ENCODE peak calls at places on chromosomes 2 and 18, in nine cellular contexts. R, V, T, S, M, D, N, W and U are unnamed samples.

GRCh38 chr2:239540174-239540573 is 139.4 kb upstream of the HDAC4 start:
- DNase-seq in T (no peak), R (peak), W (no peak), V (no peak), M (no peak), D (no peak), N (no peak), S (no peak), U (no peak)

GRCh38 chr18:76756491-76757288 is 65.7 kb upstream of the ZNF236 start:
- DNase-seq in W (peak), N (peak), V (no peak), D (no peak), R (no peak), T (peak), M (peak), S (no peak), U (no peak)

GRCh38 chr2:189412330-189412953 is 28.8 kb upstream of the WDR75 start:
- DNase-seq in V (peak), M (peak), D (peak), N (peak), R (no peak), W (no peak), S (no peak), T (no peak), U (peak)

GRCh38 chr2:157245441-157246211 is 11.9 kb upstream of the GALNT5 start:
- DNase-seq in V (no peak), R (no peak), M (peak), N (no peak), D (peak), W (no peak), S (no peak), T (no peak), U (no peak)

GRCh38 chr2:75602724-75603342 is 42.1 kb upstream of the EVA1A start:
- DNase-seq in V (no peak), R (no peak), W (no peak), D (peak), S (no peak), M (peak), N (peak), T (no peak), U (peak)

GRCh38 chr2:74834806-74835755 is 1.2 kb downstream of the HK2 start:
- DNase-seq in D (peak), T (peak), S (peak), V (peak), R (peak), M (peak), W (peak), N (peak), U (no peak)

GRCh38 chr2:170736628-170737027 is 21.5 kb downstream of the SP5 start:
- DNase-seq in R (no peak), M (no peak), V (no peak), N (no peak), S (no peak), T (no peak), W (no peak), D (no peak), U (no peak)

GRCh38 chr2:69567157-69567908 is 76.2 kb downstream of the AAK1 start:
- DNase-seq in M (peak), S (no peak), R (no peak), T (no peak), W (no peak), N (peak), V (no peak), D (peak), U (peak)

GRCh38 chr18:71450258-71450657 is 1093.9 kb downstream of the CBLN2 start:
- DNase-seq in M (no peak), T (no peak), R (no peak), V (no peak), N (no peak), D (no peak), W (no peak), S (no peak), U (no peak)

GRCh38 chr18:23307567-23308295 is 145.4 kb upstream of the RIOK3 start:
- DNase-seq in M (peak), S (no peak), N (peak), D (peak), R (no peak), W (peak), V (peak), T (no peak), U (peak)

GRCh38 chr2:241562269-241562891 is 3.8 kb downstream of the BOK start:
- DNase-seq in N (no peak), M (no peak), R (no peak), W (peak), V (peak), D (no peak), S (no peak), T (no peak), U (no peak)

GRCh38 chr18:46842583-46842982 is 74.7 kb downstream of the PIAS2 start:
- DNase-seq in T (no peak), S (no peak), M (no peak), V (no peak), D (no peak), R (no peak), N (no peak), W (no peak), U (no peak)

GRCh38 chr2:127535422-127535901 is at the start of gene MYO7B:
- DNase-seq in M (no peak), T (no peak), V (no peak), S (no peak), D (no peak), N (no peak), R (no peak), W (peak), U (no peak)

GRCh38 chr2:216888907-216889622 is 29.2 kb upstream of the TNP1 start:
- DNase-seq in M (no peak), S (no peak), D (no peak), T (no peak), R (peak), N (no peak), V (peak), W (no peak), U (no peak)

GRCh38 chr2:230498506-230499107 is 82.6 kb downstream of the SP100 start:
- DNase-seq in V (no peak), M (peak), S (no peak), N (peak), W (no peak), D (no peak), R (no peak), T (no peak), U (no peak)

GRCh38 chr2:20781656-20782265 is 41.1 kb downstream of the LDAH start:
- DNase-seq in T (no peak), N (peak), R (no peak), M (peak), D (peak), V (peak), S (no peak), W (no peak), U (peak)

GRCh38 chr2:11248-11941 is 34.9 kb downstream of the FAM110C start:
- DNase-seq in T (peak), M (peak), R (peak), D (peak), S (peak), V (peak), W (peak), N (peak), U (peak)

GRCh38 chr2:6780765-6781274 is 84.9 kb downstream of the CMPK2 start:
- DNase-seq in W (peak), D (peak), N (peak), M (peak), T (peak), S (no peak), R (peak), V (no peak), U (peak)

GRCh38 chr2:33168425-33168824 is 221.7 kb downstream of the LTBP1 start:
- DNase-seq in V (no peak), M (no peak), S (no peak), R (no peak), D (no peak), N (no peak), W (no peak), T (no peak), U (no peak)

GRCh38 chr2:10601866-10602566 is 87.8 kb downstream of the NOL10 start:
- DNase-seq in V (no peak), S (no peak), D (no peak), N (no peak), T (no peak), R (no peak), W (no peak), M (no peak), U (no peak)
- TF ChIP-seq CTCF in V (no peak), S (no peak), D (no peak), N (no peak), T (no peak), R (no peak), W (no peak), M (no peak), U (no peak)

DNA sequence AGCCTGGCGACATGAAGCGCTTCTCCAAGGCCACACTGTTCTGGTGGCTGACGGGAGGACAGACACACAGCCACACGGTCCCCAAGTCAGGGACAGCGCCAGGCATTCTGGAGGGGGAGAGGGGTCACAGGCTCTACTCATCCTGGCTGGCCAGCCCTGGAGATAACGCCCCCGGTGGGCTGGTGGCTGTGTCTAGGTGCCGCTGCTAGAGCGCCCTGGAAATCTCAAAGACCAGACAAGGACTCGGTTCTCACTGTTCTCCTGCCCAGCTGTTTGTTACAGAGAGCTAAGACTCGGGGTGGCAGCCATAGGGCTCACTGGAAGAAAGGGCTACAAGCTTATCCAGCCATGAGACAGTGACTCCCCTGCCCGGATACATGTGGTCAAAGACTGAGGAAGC is 72.0 kb downstream of the KCNF1 start:
- DNase-seq in D (no peak), R (no peak), V (no peak), T (no peak), N (no peak), W (no peak), M (no peak), S (no peak), U (no peak)
- H3K4me3 ChIP-seq in D (no peak), R (no peak), V (no peak), T (no peak), N (no peak), W (no peak), M (no peak), S (no peak), U (no peak)

GRCh38 chr18:32669549-32670165 is 103.2 kb downstream of the KLHL14 start:
- DNase-seq in T (no peak), W (no peak), D (no peak), R (no peak), N (no peak), S (no peak), V (peak), M (no peak), U (no peak)

GRCh38 chr18:32670727-32671126 is 102.1 kb downstream of the KLHL14 start:
- DNase-seq in R (no peak), S (no peak), M (no peak), N (no peak), T (no peak), W (no peak), D (no peak), V (no peak), U (no peak)

GRCh38 chr18:32677578-32677977 is 95.2 kb downstream of the KLHL14 start:
- DNase-seq in T (no peak), S (no peak), D (no peak), R (no peak), M (no peak), V (no peak), N (no peak), W (no peak), U (no peak)

GRCh38 chr18:32674491-32674890 is 98.3 kb downstream of the KLHL14 start:
- DNase-seq in D (no peak), S (no peak), N (no peak), W (no peak), V (no peak), R (no peak), T (no peak), M (no peak), U (peak)
- TF ChIP-seq CTCF in D (peak), S (no peak), N (peak), W (peak), V (peak), R (no peak), T (no peak), M (no peak), U (peak)

DNA sequence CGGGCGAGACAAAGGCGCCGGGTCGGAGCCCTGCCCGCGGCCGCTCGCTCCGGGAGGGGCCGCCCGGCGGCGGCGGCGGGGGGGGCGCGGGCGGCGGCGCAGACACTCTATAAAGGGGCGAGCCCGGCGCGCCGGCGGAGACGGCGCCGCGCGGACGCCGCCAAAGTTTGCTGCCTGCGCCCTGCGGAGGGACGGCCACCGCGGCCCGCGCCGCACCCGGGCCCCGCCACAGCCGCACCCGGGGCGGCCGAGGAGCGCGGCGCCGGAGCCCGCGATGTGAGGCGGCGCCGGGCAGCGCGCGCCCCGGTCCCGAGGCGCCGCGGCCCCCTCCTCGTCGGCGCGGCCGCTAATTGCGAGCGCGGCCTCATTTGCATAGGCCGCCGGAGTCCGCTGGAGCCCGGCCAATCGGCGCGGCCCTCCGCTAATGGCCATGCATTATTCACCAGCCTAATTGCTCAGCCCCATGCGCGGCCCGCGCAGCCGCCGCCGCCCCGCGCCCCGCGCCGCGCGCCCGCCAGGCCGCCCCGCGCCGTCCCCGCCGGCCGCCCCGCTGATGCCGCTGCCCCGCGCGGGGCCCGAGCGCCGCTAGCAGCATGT is at the start of gene SALL3:
- DNase-seq in S (no peak), D (no peak), N (no peak), R (no peak), T (no peak), M (no peak), W (no peak), V (peak), U (no peak)
- H3K4me3 ChIP-seq in S (peak), D (peak), N (no peak), R (peak), T (no peak), M (no peak), W (no peak), V (peak), U (no peak)

GRCh38 chr2:235268535-235268934 is 225.3 kb upstream of the AGAP1 start:
- DNase-seq in M (peak), D (peak), S (no peak), R (no peak), W (no peak), V (no peak), N (peak), T (no peak), U (peak)
- TF ChIP-seq CTCF in M (no peak), D (no peak), S (no peak), R (no peak), W (no peak), V (no peak), N (no peak), T (no peak), U (no peak)

GRCh38 chr2:120818441-120818920 is 82.8 kb downstream of the GLI2 start:
- DNase-seq in M (peak), T (peak), W (peak), N (peak), R (no peak), S (no peak), V (no peak), D (peak), U (peak)

GRCh38 chr2:120820885-120821279 is 85.2 kb downstream of the GLI2 start:
- DNase-seq in M (peak), V (peak), W (no peak), N (peak), T (peak), S (no peak), R (no peak), D (peak), U (peak)

GRCh38 chr2:120820263-120820884 is 84.7 kb downstream of the GLI2 start:
- DNase-seq in T (no peak), V (peak), M (peak), N (peak), D (peak), R (no peak), S (no peak), W (no peak), U (peak)

GRCh38 chr2:120817956-120818325 is 82.3 kb downstream of the GLI2 start:
- DNase-seq in D (no peak), M (no peak), V (no peak), W (peak), T (no peak), N (no peak), S (no peak), R (no peak), U (no peak)

GRCh38 chr2:120819720-120820210 is 84.1 kb downstream of the GLI2 start:
- DNase-seq in V (no peak), W (no peak), S (no peak), D (no peak), T (no peak), R (no peak), N (no peak), M (peak), U (no peak)
- H3K4me3 ChIP-seq in V (no peak), W (no peak), S (no peak), D (no peak), T (no peak), R (no peak), N (no peak), M (peak), U (no peak)

DNA sequence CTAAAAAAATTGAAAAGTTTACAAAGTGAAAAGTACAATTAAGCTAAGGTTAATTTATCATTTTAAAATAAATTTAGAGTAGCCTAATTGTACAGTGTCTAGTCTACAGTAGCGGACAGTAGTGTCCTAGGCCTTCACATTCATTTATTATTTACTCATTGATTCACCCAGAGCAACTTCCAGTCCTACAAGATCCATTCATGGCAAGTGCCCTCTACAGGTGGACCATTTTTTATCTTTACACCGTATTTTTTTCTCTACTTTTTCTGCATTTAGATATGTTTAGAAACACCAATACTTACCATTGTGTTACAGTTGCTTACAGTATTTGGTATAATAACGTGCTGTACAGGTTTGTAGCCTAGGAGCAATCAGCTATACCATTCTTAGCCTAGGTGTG is 84.1 kb downstream of the TSN start:
- DNase-seq in N (no peak), S (no peak), R (no peak), T (no peak), D (no peak), W (no peak), M (no peak), V (no peak), U (no peak)
- TF ChIP-seq CTCF in N (no peak), S (no peak), R (no peak), T (no peak), D (no peak), W (no peak), M (no peak), V (peak), U (no peak)

GRCh38 chr2:226118471-226119429 is 680.9 kb downstream of the IRS1 start:
- DNase-seq in M (peak), D (peak), T (peak), W (no peak), R (no peak), N (peak), V (no peak), S (no peak), U (peak)
- H3K4me3 ChIP-seq in M (peak), D (no peak), T (no peak), W (no peak), R (no peak), N (peak), V (no peak), S (no peak), U (peak)

DNA sequence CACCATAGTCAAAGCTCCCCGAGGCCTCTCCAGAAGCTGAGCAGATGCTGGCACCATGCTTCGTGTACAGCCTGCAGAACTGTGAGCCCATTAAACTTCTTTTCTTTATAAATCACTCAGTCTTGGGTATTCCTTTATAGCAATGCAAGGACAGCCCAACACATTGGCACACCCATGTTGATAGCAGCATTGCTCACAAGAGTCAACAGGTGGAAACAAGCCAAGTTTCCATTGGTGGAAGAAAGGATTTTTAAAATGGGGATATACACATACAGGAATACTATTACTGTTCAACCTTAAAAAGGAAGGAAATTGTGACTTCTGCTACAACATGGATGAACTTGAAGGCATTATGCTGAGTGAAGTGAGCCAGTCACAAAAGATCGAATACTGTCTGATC is 186.8 kb upstream of the RAB12 start:
- DNase-seq in T (no peak), W (no peak), D (no peak), M (no peak), R (no peak), V (no peak), S (no peak), N (no peak), U (no peak)
- TF ChIP-seq CTCF in T (no peak), W (no peak), D (no peak), M (no peak), R (no peak), V (no peak), S (no peak), N (no peak), U (no peak)